ENCODE peak calls at places on chromosome 9, in five cellular contexts. H, E, A, K and U are unnamed samples.
A peak's percentile ranks its signal among the peaks of the same experiment; 100 is the strongest.

GRCh38 chr9:89635007-89635742 is 30.4 kb downstream of the GADD45G start:
- DNase-seq in H (no peak), E (peak; percentile 77), A (peak; percentile 62), K (no peak), U (no peak)

GRCh38 chr9:17116400-17116837 is 18.4 kb upstream of the CNTLN start:
- DNase-seq in H (no peak), E (peak; percentile 56), A (no peak), K (no peak), U (peak; percentile 57)

GRCh38 chr9:125119643-125120286 is 23.6 kb downstream of the SCAI start:
- DNase-seq in H (no peak), E (no peak), A (no peak), K (no peak), U (peak; percentile 74)

GRCh38 chr9:16126042-16126441 is 573.2 kb downstream of the CCDC171 start:
- DNase-seq in H (no peak), E (no peak), A (no peak), K (no peak), U (peak; percentile 36)

GRCh38 chr9:37602817-37603216 is 10.4 kb upstream of the TOMM5 start:
- DNase-seq in H (no peak), E (no peak), A (no peak), K (no peak), U (no peak)

GRCh38 chr9:130432362-130432761 is 12.4 kb upstream of the ASS1 start:
- DNase-seq in H (no peak), E (no peak), A (no peak), K (no peak), U (no peak)

GRCh38 chr9:123914517-123915199 is 15.3 kb downstream of the DENND1A start:
- DNase-seq in H (no peak), E (no peak), A (no peak), K (no peak), U (no peak)

GRCh38 chr9:88932766-88933165 is 58.5 kb upstream of the S1PR3 start:
- DNase-seq in H (no peak), E (no peak), A (no peak), K (no peak), U (no peak)

GRCh38 chr9:93397664-93398381 is 53.7 kb upstream of the FAM120A start:
- DNase-seq in H (no peak), E (peak; percentile 62), A (no peak), K (no peak), U (no peak)

GRCh38 chr9:93390953-93391515 is 60.5 kb upstream of the FAM120A start:
- DNase-seq in H (no peak), E (no peak), A (no peak), K (no peak), U (no peak)

GRCh38 chr9:93387791-93388190 is 63.7 kb upstream of the FAM120A start:
- DNase-seq in H (no peak), E (no peak), A (no peak), K (no peak), U (no peak)

GRCh38 chr9:93392974-93393373 is 58.5 kb upstream of the FAM120A start:
- DNase-seq in H (no peak), E (no peak), A (no peak), K (no peak), U (no peak)

GRCh38 chr9:93391898-93392297 is 59.6 kb upstream of the FAM120A start:
- DNase-seq in H (no peak), E (no peak), A (no peak), K (no peak), U (no peak)
- TF ChIP-seq CTCF in H (no peak), E (no peak), A (no peak), K (no peak), U (no peak)

GRCh38 chr9:135480942-135481315 is 1.3 kb downstream of the PPP1R26 start:
- DNase-seq in H (no peak), E (no peak), A (no peak), K (no peak), U (no peak)
- TF ChIP-seq CTCF in H (no peak), E (no peak), A (no peak), K (no peak), U (no peak)

DNA sequence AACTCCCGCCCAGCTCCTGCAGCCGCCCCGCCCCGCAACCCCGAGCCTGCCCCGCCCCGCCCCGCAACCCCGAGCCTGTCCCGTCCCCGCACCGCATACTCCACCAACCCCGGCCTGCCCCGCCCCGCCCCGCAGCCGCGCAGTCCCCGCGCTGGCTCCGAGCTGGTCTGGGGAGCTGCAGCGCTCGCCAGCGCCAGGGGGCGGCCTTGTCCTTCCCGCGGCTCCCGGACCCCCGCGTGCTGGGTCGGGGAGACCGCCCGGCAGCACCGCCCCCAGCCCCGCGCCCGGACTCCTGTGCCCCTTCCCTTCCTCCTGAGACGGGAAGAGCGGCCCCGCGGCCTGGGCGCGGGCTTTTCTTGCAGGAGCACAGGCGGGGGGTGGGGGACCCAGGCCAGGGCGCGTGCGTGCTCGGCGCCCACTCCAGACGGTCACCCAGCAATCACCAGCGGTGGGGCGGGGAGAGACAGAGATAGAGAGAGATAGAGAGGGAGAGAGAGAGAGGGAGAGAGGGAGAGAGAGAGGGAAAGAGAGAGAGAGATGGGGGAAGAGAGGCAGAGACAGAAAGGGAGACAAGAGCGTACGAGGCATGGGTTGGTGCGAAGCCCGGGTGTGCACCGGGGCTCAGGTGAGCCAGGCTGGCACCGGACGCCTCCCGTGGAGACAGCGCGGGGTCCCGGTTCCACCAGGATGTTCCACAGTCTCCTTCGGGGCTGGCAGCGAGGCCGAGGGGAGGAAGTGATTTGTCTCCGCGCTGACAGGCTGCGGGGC is 14.7 kb upstream of the TMEM250 start:
- DNase-seq in H (no peak), E (peak; percentile 39), A (no peak), K (peak; percentile 61), U (no peak)
- TF ChIP-seq CTCF in H (peak; percentile 26), E (peak; percentile 47), A (peak; percentile 31), K (peak; percentile 69), U (peak; percentile 66)

GRCh38 chr9:33852216-33852826 is 35.4 kb downstream of the UBE2R2 start:
- DNase-seq in H (peak; percentile 83), E (peak; percentile 56), A (peak; percentile 59), K (peak; percentile 9), U (peak; percentile 52)
- TF ChIP-seq CTCF in H (peak; percentile 76), E (peak; percentile 36), A (peak; percentile 43), K (peak; percentile 59), U (peak; percentile 79)